ENCODE peak calls at places on chromosomes 12 and 14, in five cellular contexts. T is HEK293T; N is NCI-H1694; R is activated CD4-positive, CD25-positive, alpha-beta regulatory T cell treated with anti-CD3 and anti-CD28 coated beads, Interleukin-2, amount 50 U/mL, for 72 hours; C is NCI-H69. E is an unnamed sample.

GRCh38 chr14:27387458-27387857 is 789.6 kb upstream of the NOVA1 start:
- DNase-seq in T (no peak), N (no peak), R (no peak), C (no peak), E (no peak)

GRCh38 chr14:91745329-91745728 is 13.4 kb upstream of the CATSPERB start:
- DNase-seq in T (no peak), N (no peak), R (no peak), C (no peak), E (no peak)

GRCh38 chr12:118050972-118051910 is 9.7 kb downstream of the WSB2 start:
- DNase-seq in T (no peak), N (no peak), R (no peak), C (no peak), E (no peak)

GRCh38 chr14:69886843-69887242 is 7.6 kb downstream of the SMOC1 start:
- DNase-seq in T (no peak), N (no peak), R (no peak), C (peak), E (no peak)

GRCh38 chr12:51746416-51746815 is 102.1 kb downstream of the FIGNL2 start:
- DNase-seq in T (no peak), N (no peak), R (no peak), C (no peak), E (no peak)

GRCh38 chr14:77043177-77043983 is 14.9 kb upstream of the IRF2BPL start:
- DNase-seq in T (no peak), N (no peak), R (peak), C (no peak), E (no peak)

GRCh38 chr14:69004731-69005431 is 25.8 kb upstream of the ACTN1 start:
- DNase-seq in T (no peak), N (no peak), R (no peak), C (peak), E (no peak)

GRCh38 chr12:131135786-131136538 is 182.3 kb downstream of the ADGRD1 start:
- DNase-seq in T (no peak), N (no peak), R (no peak), C (no peak), E (no peak)

GRCh38 chr12:12008931-12009611 is 61.7 kb upstream of the BCL2L14 start:
- DNase-seq in T (no peak), N (peak), R (no peak), C (peak), E (no peak)

GRCh38 chr12:94689002-94689645 is 38.8 kb upstream of the TMCC3 start:
- DNase-seq in T (no peak), N (no peak), R (no peak), C (no peak), E (no peak)

GRCh38 chr12:4645023-4645422 is 3.8 kb downstream of the AKAP3 start:
- DNase-seq in T (no peak), N (no peak), R (no peak), C (no peak), E (no peak)

GRCh38 chr12:100372846-100373245 is 16.0 kb downstream of the SLC17A8 start:
- DNase-seq in T (peak), N (no peak), R (no peak), C (peak), E (no peak)

GRCh38 chr12:90064759-90065158 is 356.1 kb upstream of the ATP2B1 start:
- DNase-seq in T (no peak), N (no peak), R (no peak), C (no peak), E (no peak)

GRCh38 chr12:121697093-121697698 is 15.4 kb upstream of the TMEM120B start:
- DNase-seq in T (peak), N (peak), R (no peak), C (peak), E (peak)

GRCh38 chr12:89064780-89065179 is 287.5 kb downstream of the DUSP6 start:
- DNase-seq in T (no peak), N (no peak), R (no peak), C (no peak), E (no peak)

GRCh38 chr14:68791078-68791983 is 1.5 kb downstream of the ZFP36L1 start:
- DNase-seq in T (no peak), N (no peak), R (no peak), C (peak), E (no peak)

GRCh38 chr12:97267803-97268202 is 194.8 kb upstream of the RMST start:
- DNase-seq in T (no peak), N (no peak), R (no peak), C (peak), E (no peak)

GRCh38 chr12:57151741-57152407 is 4.5 kb upstream of the LRP1-AS start:
- DNase-seq in T (no peak), N (no peak), R (no peak), C (peak), E (peak)

GRCh38 chr14:22976620-22977433 is 5.5 kb downstream of the AJUBA start:
- DNase-seq in T (no peak), N (no peak), R (no peak), C (peak), E (no peak)

GRCh38 chr14:97456958-97457357 is 659.8 kb downstream of the VRK1 start:
- DNase-seq in T (no peak), N (no peak), R (peak), C (no peak), E (no peak)

GRCh38 chr14:69475194-69475818 is 9.2 kb upstream of the PLEKHD1 start:
- DNase-seq in T (peak), N (peak), R (no peak), C (peak), E (no peak)

GRCh38 chr12:32440120-32440865 is 40.9 kb downstream of the FGD4 start:
- DNase-seq in T (no peak), N (no peak), R (no peak), C (no peak), E (no peak)

GRCh38 chr14:104264495-104265265 is 126.3 kb downstream of the KIF26A start:
- DNase-seq in T (no peak), N (no peak), R (no peak), C (no peak), E (no peak)

GRCh38 chr12:53569174-53569557 is 57.0 kb downstream of the ATF7 start:
- DNase-seq in T (no peak), N (no peak), R (no peak), C (peak), E (no peak)

GRCh38 chr12:15662303-15662980 is 126.7 kb downstream of the EPS8 start:
- DNase-seq in T (no peak), N (no peak), R (no peak), C (no peak), E (no peak)

GRCh38 chr14:99042376-99043257 is 229.4 kb downstream of the BCL11B start:
- DNase-seq in T (no peak), N (no peak), R (no peak), C (no peak), E (no peak)

GRCh38 chr12:93879476-93880376 is 202.6 kb downstream of the CRADD start:
- DNase-seq in T (no peak), N (peak), R (no peak), C (peak), E (no peak)

GRCh38 chr12:45914090-45914489 is 76.3 kb downstream of the SCAF11 start:
- DNase-seq in T (no peak), N (no peak), R (no peak), C (peak), E (no peak)

GRCh38 chr14:36848213-36848612 is 186.6 kb downstream of the PAX9 start:
- DNase-seq in T (no peak), N (no peak), R (no peak), C (peak), E (no peak)

GRCh38 chr14:99986416-99986815 is 78.8 kb upstream of the EVL start:
- DNase-seq in T (no peak), N (peak), R (no peak), C (no peak), E (peak)

GRCh38 chr14:55898938-55899337 is 219.3 kb upstream of the PELI2 start:
- DNase-seq in T (no peak), N (no peak), R (no peak), C (no peak), E (no peak)

GRCh38 chr12:108214486-108214885 is 85.4 kb downstream of the WSCD2 start:
- DNase-seq in T (peak), N (no peak), R (no peak), C (no peak), E (no peak)

GRCh38 chr12:59699408-59700144 is 103.7 kb downstream of the SLC16A7 start:
- DNase-seq in T (no peak), N (no peak), R (no peak), C (no peak), E (no peak)

GRCh38 chr14:52067873-52068740 is 752 bp downstream of the NID2 start:
- DNase-seq in T (peak), N (no peak), R (no peak), C (peak), E (no peak)

GRCh38 chr14:32913725-32914124 is 25.0 kb upstream of the NPAS3 start:
- DNase-seq in T (no peak), N (no peak), R (no peak), C (peak), E (no peak)

GRCh38 chr14:94581127-94581999 is at the start of gene SERPINA5:
- DNase-seq in T (no peak), N (no peak), R (no peak), C (no peak), E (no peak)